ENCODE peak calls at places on chromosomes 6 and 20, in five cellular contexts. L is adrenal gland, X is HCT116, B is transverse colon, P is ovary. D is an unnamed sample.

GRCh38 chr6:33440649-33441309 is 13.6 kb upstream of the ZBTB9 start:
- DNase-seq in L (no peak), X (no peak), B (no peak), P (no peak), D (no peak)

GRCh38 chr6:27161115-27161514 is 86.4 kb upstream of the PRSS16 start:
- DNase-seq in L (no peak), P (no peak), X (no peak), B (no peak), D (no peak)

GRCh38 chr6:57243954-57244353 is 21.8 kb upstream of the RAB23 start:
- DNase-seq in P (no peak), X (no peak), B (no peak), L (no peak), D (no peak)

GRCh38 chr20:6767536-6768227 is at the start of gene BMP2:
- DNase-seq in L (no peak), B (peak), X (no peak), P (peak), D (peak)

GRCh38 chr6:158046201-158047119 is 64.8 kb downstream of the SYNJ2 start:
- DNase-seq in P (no peak), X (no peak), L (no peak), B (no peak), D (no peak)

GRCh38 chr6:132161283-132161682 is 210.1 kb upstream of the CCN2 start:
- DNase-seq in X (peak), P (no peak), B (no peak), L (no peak), D (no peak)

GRCh38 chr6:155412335-155412734 is 43.3 kb downstream of the NOX3 start:
- DNase-seq in X (no peak), B (no peak), L (no peak), P (no peak), D (no peak)

GRCh38 chr6:74606488-74607135 is 599.2 kb downstream of the COL12A1 start:
- DNase-seq in B (no peak), X (no peak), L (no peak), P (no peak), D (no peak)

GRCh38 chr6:69933239-69933638 is 66.9 kb downstream of the COL19A1 start:
- DNase-seq in P (no peak), B (no peak), L (no peak), X (no peak), D (no peak)

GRCh38 chr6:158481612-158482473 is 78.0 kb upstream of the TMEM181 start:
- DNase-seq in L (no peak), P (no peak), X (peak), B (no peak), D (no peak)

GRCh38 chr20:50130346-50130703 is 17.4 kb upstream of the UBE2V1 start:
- DNase-seq in P (no peak), B (no peak), L (no peak), X (no peak), D (no peak)

GRCh38 chr20:56801991-56802740 is 173.1 kb downstream of the TFAP2C start:
- DNase-seq in X (no peak), P (no peak), B (no peak), L (no peak), D (no peak)

GRCh38 chr6:11033825-11034224 is 10.3 kb downstream of the ELOVL2 start:
- DNase-seq in P (no peak), L (no peak), X (no peak), B (no peak), D (no peak)

GRCh38 chr20:60200305-60200918 is 242.2 kb downstream of the CDH26 start:
- DNase-seq in L (no peak), B (no peak), P (no peak), X (no peak), D (no peak)

GRCh38 chr20:48011025-48011424 is 225.7 kb upstream of the SULF2 start:
- DNase-seq in X (no peak), L (no peak), B (no peak), P (no peak), D (no peak)

GRCh38 chr20:40993794-40994540 is 34.7 kb upstream of the TOP1 start:
- DNase-seq in B (no peak), P (no peak), L (no peak), X (no peak), D (no peak)

GRCh38 chr6:6901205-6901719 is 206.5 kb upstream of the RREB1 start:
- DNase-seq in P (no peak), B (no peak), L (no peak), X (no peak), D (no peak)

GRCh38 chr6:166483556-166484250 is 101.0 kb upstream of the MPC1 start:
- DNase-seq in L (no peak), X (no peak), B (no peak), P (peak), D (no peak)

GRCh38 chr6:23097569-23097968 is 528.2 kb downstream of the HDGFL1 start:
- DNase-seq in B (no peak), L (no peak), P (no peak), X (no peak), D (no peak)

GRCh38 chr6:11758878-11759277 is 19.7 kb downstream of the ADTRP start:
- DNase-seq in B (no peak), L (no peak), P (no peak), X (no peak), D (no peak)

GRCh38 chr6:52217761-52218160 is 26.5 kb downstream of the IL17F start:
- DNase-seq in B (no peak), X (no peak), L (no peak), P (no peak), D (no peak)

GRCh38 chr6:34352305-34352937 is 40.0 kb downstream of the NUDT3 start:
- DNase-seq in P (no peak), B (no peak), L (no peak), X (no peak), D (no peak)

GRCh38 chr20:48148916-48149672 is 363.8 kb upstream of the SULF2 start:
- DNase-seq in L (no peak), X (no peak), B (no peak), P (no peak), D (no peak)

GRCh38 chr6:168698923-168699322 is 257.9 kb downstream of the SMOC2 start:
- DNase-seq in X (no peak), B (no peak), P (no peak), L (no peak), D (no peak)

GRCh38 chr6:17470953-17471335 is 77.5 kb downstream of the CAP2 start:
- DNase-seq in P (no peak), B (no peak), L (no peak), X (no peak), D (no peak)

DNA sequence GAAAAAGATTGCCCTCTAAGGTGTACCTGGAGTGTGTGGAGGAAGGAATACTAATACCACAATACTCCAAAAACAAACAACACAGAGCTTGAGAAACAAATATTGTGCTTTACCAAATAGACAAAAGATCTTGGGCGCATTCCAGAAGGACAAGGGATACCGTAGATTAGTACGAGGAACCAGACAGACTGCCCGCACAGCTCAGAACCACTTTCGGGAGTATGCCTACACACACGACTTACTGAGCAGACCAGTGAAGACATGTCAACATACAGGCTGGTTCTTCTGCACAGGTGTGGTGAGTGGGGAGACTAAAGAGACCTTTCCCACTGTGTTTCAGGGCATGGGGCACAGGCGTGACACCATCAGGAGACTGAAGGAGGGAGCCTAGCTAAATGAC is 15.8 kb upstream of the FOXQ1 start:
- DNase-seq in X (no peak), P (no peak), L (no peak), B (no peak), D (no peak)
- H3K27ac ChIP-seq in X (no peak), P (no peak), L (no peak), B (no peak), D (no peak)

GRCh38 chr6:97440590-97441176 is 157.7 kb upstream of the MMS22L start:
- DNase-seq in P (no peak), X (peak), L (peak), B (no peak), D (no peak)
- H3K4me3 ChIP-seq in P (no peak), X (peak), L (no peak), B (no peak), D (no peak)

DNA sequence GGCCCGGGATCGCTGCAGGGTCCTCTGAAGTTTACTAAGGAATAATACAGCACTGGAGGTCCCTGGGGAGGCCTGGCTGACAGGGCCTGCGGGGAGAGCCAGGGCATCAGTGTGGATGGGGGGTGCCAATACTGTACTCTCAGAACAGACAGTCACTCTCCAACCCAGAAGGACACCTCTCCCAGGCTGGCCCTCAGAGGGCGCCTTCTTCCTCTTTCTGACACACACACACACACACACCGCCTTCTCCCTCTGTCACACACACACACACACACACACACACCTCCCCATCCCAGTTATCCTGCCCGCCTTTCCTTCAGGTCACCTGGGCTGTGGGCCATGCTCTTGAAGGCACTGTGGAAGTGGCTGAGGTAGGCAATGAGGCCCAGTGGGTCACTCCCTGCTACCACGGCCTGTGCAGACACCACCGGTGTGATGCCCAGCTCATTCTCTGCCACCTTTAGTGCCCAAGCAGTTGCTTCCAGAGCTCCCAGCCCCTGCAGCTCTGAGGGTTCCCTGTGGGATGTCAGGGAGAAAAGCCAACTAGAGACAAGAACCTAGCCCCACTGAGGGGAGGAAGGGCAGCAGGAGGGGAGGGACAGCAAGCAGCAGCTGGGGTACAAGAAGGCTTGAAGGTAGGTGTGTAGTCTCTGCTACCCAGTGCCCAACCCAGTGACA is 7.5 kb downstream of the SMPD2 start:
- DNase-seq in B (no peak), L (no peak), P (no peak), X (no peak), D (no peak)
- TF ChIP-seq POLR2A in B (no peak), L (no peak), P (no peak), X (no peak), D (no peak)

GRCh38 chr6:163672710-163673109 is 258.2 kb downstream of the QKI start:
- DNase-seq in B (no peak), P (no peak), L (no peak), X (no peak), D (no peak)

GRCh38 chr6:163668061-163668426 is 253.5 kb downstream of the QKI start:
- DNase-seq in L (no peak), P (no peak), X (no peak), B (no peak), D (no peak)

GRCh38 chr6:163670283-163670682 is 255.8 kb downstream of the QKI start:
- DNase-seq in P (no peak), L (no peak), X (no peak), B (no peak), D (no peak)

GRCh38 chr6:163671355-163671754 is 256.8 kb downstream of the QKI start:
- DNase-seq in P (no peak), L (no peak), X (no peak), B (no peak), D (no peak)

GRCh38 chr6:163671791-163672190 is 257.3 kb downstream of the QKI start:
- DNase-seq in P (no peak), L (no peak), X (no peak), B (no peak), D (no peak)
- H3K27ac ChIP-seq in P (no peak), L (no peak), X (no peak), B (no peak), D (no peak)